ENCODE peak calls at places on chromosome 17, in eight cellular contexts. H, C, J, I, M, B, Z and Y are unnamed samples.

GRCh38 chr17:6110088-6110487 is 39.9 kb downstream of the WSCD1 start:
- DNase-seq in B (no peak), Z (no peak), C (no peak), H (no peak), M (no peak), I (no peak), J (no peak), Y (no peak)

GRCh38 chr17:34099859-34100258 is 155.2 kb upstream of the CCL2 start:
- DNase-seq in C (no peak), J (no peak), I (no peak), B (no peak), Z (no peak), M (no peak), H (no peak), Y (no peak)

GRCh38 chr17:28536532-28537218 is 15.7 kb downstream of the UNC119 start:
- DNase-seq in H (no peak), I (no peak), J (no peak), C (no peak), B (no peak), Z (no peak), M (no peak), Y (no peak)

GRCh38 chr17:58630883-58631522 is 60.8 kb downstream of the TEX14 start:
- DNase-seq in Z (no peak), M (no peak), C (peak), J (no peak), H (no peak), I (no peak), B (no peak), Y (no peak)

GRCh38 chr17:82862758-82863645 is 23.2 kb upstream of the ZNF750 start:
- DNase-seq in M (no peak), I (no peak), Z (no peak), B (no peak), C (no peak), H (no peak), J (no peak), Y (no peak)

GRCh38 chr17:5821813-5822212 is 237.5 kb upstream of the NLRP1 start:
- DNase-seq in I (no peak), Z (no peak), H (no peak), J (no peak), M (no peak), B (no peak), C (no peak), Y (no peak)

GRCh38 chr17:59371426-59372099 is 40.1 kb downstream of the YPEL2 start:
- DNase-seq in M (peak), J (no peak), Z (no peak), B (no peak), C (peak), I (no peak), H (no peak), Y (no peak)

GRCh38 chr17:78337244-78338109 is 22.4 kb downstream of the SOCS3 start:
- DNase-seq in B (no peak), C (no peak), I (no peak), J (peak), H (no peak), M (no peak), Z (no peak), Y (no peak)

GRCh38 chr17:81223758-81224122 is 975 bp upstream of the CEP131 start:
- DNase-seq in J (no peak), B (no peak), C (no peak), I (no peak), Z (peak), H (no peak), M (no peak), Y (no peak)